ENCODE peak calls at places on chromosomes 6 and 20, in six cellular contexts. One of them, this sample, is unnamed. For H3K4me1, the result is how much of the 10 kb centered on the place peaks cover.

GRCh38 chr6:10465633-10466499 is 51.0 kb upstream of the TFAP2A start:
- DNase-seq in MM.1S: peak
- DNase-seq in mucosa of descending colon: peak
- DNase-seq in SJSA1: no peak
- DNase-seq in lower lobe of right lung: no peak
- DNase-seq in neural progenitor cell: peak
- DNase-seq in this sample: no peak

GRCh38 chr6:39887692-39888450 is 46.4 kb downstream of the MOCS1 start:
- DNase-seq in MM.1S: no peak
- DNase-seq in mucosa of descending colon: peak
- DNase-seq in SJSA1: peak
- DNase-seq in lower lobe of right lung: peak
- DNase-seq in neural progenitor cell: peak
- DNase-seq in this sample: peak

GRCh38 chr6:131488780-131489179 is 84.2 kb upstream of the ARG1 start:
- DNase-seq in MM.1S: no peak
- DNase-seq in mucosa of descending colon: no peak
- DNase-seq in SJSA1: no peak
- DNase-seq in lower lobe of right lung: no peak
- DNase-seq in neural progenitor cell: no peak
- DNase-seq in this sample: no peak

GRCh38 chr6:42679358-42679757 is 43.0 kb downstream of the PRPH2 start:
- DNase-seq in MM.1S: no peak
- DNase-seq in mucosa of descending colon: no peak
- DNase-seq in SJSA1: no peak
- DNase-seq in lower lobe of right lung: no peak
- DNase-seq in neural progenitor cell: no peak
- DNase-seq in this sample: no peak

GRCh38 chr6:168355716-168356522 is 36.3 kb upstream of the DACT2 start:
- DNase-seq in MM.1S: no peak
- DNase-seq in mucosa of descending colon: peak
- DNase-seq in SJSA1: no peak
- DNase-seq in lower lobe of right lung: no peak
- DNase-seq in neural progenitor cell: peak
- DNase-seq in this sample: peak

GRCh38 chr6:78157606-78158005 is 504.8 kb downstream of the MEI4 start:
- DNase-seq in MM.1S: no peak
- DNase-seq in mucosa of descending colon: no peak
- DNase-seq in SJSA1: no peak
- DNase-seq in lower lobe of right lung: no peak
- DNase-seq in neural progenitor cell: no peak
- DNase-seq in this sample: no peak

GRCh38 chr6:72956272-72956671 is 269.0 kb downstream of the KHDC1L start:
- DNase-seq in MM.1S: no peak
- DNase-seq in mucosa of descending colon: no peak
- DNase-seq in SJSA1: no peak
- DNase-seq in lower lobe of right lung: no peak
- DNase-seq in neural progenitor cell: no peak
- DNase-seq in this sample: no peak

GRCh38 chr6:12113190-12113578 is 101.1 kb downstream of the HIVEP1 start:
- DNase-seq in MM.1S: no peak
- DNase-seq in mucosa of descending colon: no peak
- DNase-seq in SJSA1: peak
- DNase-seq in lower lobe of right lung: no peak
- DNase-seq in neural progenitor cell: no peak
- DNase-seq in this sample: no peak

GRCh38 chr20:58261660-58262059 is 33.2 kb upstream of the ANKRD60 start:
- DNase-seq in MM.1S: no peak
- DNase-seq in mucosa of descending colon: no peak
- DNase-seq in SJSA1: no peak
- DNase-seq in lower lobe of right lung: no peak
- DNase-seq in neural progenitor cell: no peak
- DNase-seq in this sample: no peak

GRCh38 chr6:51813904-51814303 is 273.5 kb downstream of the PKHD1 start:
- DNase-seq in MM.1S: no peak
- DNase-seq in mucosa of descending colon: no peak
- DNase-seq in SJSA1: no peak
- DNase-seq in lower lobe of right lung: no peak
- DNase-seq in neural progenitor cell: no peak
- DNase-seq in this sample: no peak

GRCh38 chr20:8790442-8791074 is 278.3 kb upstream of the PLCB4 start:
- DNase-seq in MM.1S: peak
- DNase-seq in mucosa of descending colon: peak
- DNase-seq in SJSA1: peak
- DNase-seq in lower lobe of right lung: no peak
- DNase-seq in neural progenitor cell: peak
- DNase-seq in this sample: no peak

GRCh38 chr20:45359406-45360148 is 3.4 kb upstream of the SYS1 start:
- DNase-seq in MM.1S: no peak
- DNase-seq in mucosa of descending colon: no peak
- DNase-seq in SJSA1: peak
- DNase-seq in lower lobe of right lung: no peak
- DNase-seq in neural progenitor cell: peak
- DNase-seq in this sample: no peak

GRCh38 chr6:21317634-21318033 is 275.9 kb upstream of the SOX4 start:
- DNase-seq in MM.1S: no peak
- DNase-seq in mucosa of descending colon: no peak
- DNase-seq in SJSA1: no peak
- DNase-seq in lower lobe of right lung: no peak
- DNase-seq in neural progenitor cell: no peak
- DNase-seq in this sample: no peak

GRCh38 chr6:84013931-84014330 is 19.6 kb upstream of the MRAP2 start:
- DNase-seq in MM.1S: no peak
- DNase-seq in mucosa of descending colon: no peak
- DNase-seq in SJSA1: no peak
- DNase-seq in lower lobe of right lung: no peak
- DNase-seq in neural progenitor cell: no peak
- DNase-seq in this sample: no peak

GRCh38 chr20:11057624-11058023 is 383.8 kb upstream of the JAG1 start:
- DNase-seq in MM.1S: no peak
- DNase-seq in mucosa of descending colon: no peak
- DNase-seq in SJSA1: no peak
- DNase-seq in lower lobe of right lung: no peak
- DNase-seq in neural progenitor cell: no peak
- DNase-seq in this sample: no peak

GRCh38 chr6:111674413-111674812 is 68.7 kb upstream of the TRAF3IP2 start:
- DNase-seq in MM.1S: no peak
- DNase-seq in mucosa of descending colon: no peak
- DNase-seq in SJSA1: no peak
- DNase-seq in lower lobe of right lung: no peak
- DNase-seq in neural progenitor cell: no peak
- DNase-seq in this sample: no peak

GRCh38 chr6:32945106-32945761 is 4.4 kb upstream of the HLA-DMB start:
- DNase-seq in MM.1S: no peak
- DNase-seq in mucosa of descending colon: peak
- DNase-seq in SJSA1: no peak
- DNase-seq in lower lobe of right lung: no peak
- DNase-seq in neural progenitor cell: no peak
- DNase-seq in this sample: no peak

GRCh38 chr20:58144071-58144470 is 84.4 kb downstream of the ANKRD60 start:
- DNase-seq in MM.1S: no peak
- DNase-seq in mucosa of descending colon: no peak
- DNase-seq in SJSA1: no peak
- DNase-seq in lower lobe of right lung: no peak
- DNase-seq in neural progenitor cell: no peak
- DNase-seq in this sample: no peak

DNA sequence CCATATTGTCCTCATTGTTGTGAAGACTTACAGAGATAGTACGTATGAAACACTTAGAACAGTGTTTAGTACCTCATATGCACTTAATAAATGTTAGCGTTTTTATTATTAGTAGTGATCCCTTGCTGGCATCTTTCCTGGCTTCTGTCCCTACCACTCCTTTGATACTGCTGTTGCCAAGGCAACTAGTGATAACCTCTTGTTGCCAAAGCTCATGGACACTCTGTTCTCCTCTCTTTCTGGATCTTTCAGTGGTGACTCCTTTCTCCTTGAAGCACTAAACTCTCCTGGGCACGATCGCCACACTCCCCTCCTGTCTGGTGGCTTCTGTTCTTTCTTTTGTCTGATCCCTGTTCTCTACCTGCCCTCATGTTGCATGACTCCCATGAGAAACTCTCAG is 83.5 kb downstream of the FOXO3 start:
- DNase-seq in MM.1S: no peak
- DNase-seq in mucosa of descending colon: no peak
- DNase-seq in SJSA1: no peak
- DNase-seq in lower lobe of right lung: no peak
- DNase-seq in neural progenitor cell: no peak
- DNase-seq in this sample: no peak
- H3K4me1 ChIP-seq in MM.1S: half or more
- H3K4me1 ChIP-seq in mucosa of descending colon: under half
- H3K4me1 ChIP-seq in SJSA1: under half
- H3K4me1 ChIP-seq in lower lobe of right lung: under half
- H3K4me1 ChIP-seq in neural progenitor cell: under half
- H3K4me1 ChIP-seq in this sample: under half

GRCh38 chr6:27694547-27694874 is 217.7 kb downstream of the OR2B2 start:
- DNase-seq in MM.1S: no peak
- DNase-seq in mucosa of descending colon: no peak
- DNase-seq in SJSA1: no peak
- DNase-seq in lower lobe of right lung: no peak
- DNase-seq in neural progenitor cell: no peak
- DNase-seq in this sample: no peak
- H3K4me3 ChIP-seq in MM.1S: no peak
- H3K4me3 ChIP-seq in mucosa of descending colon: no peak
- H3K4me3 ChIP-seq in SJSA1: no peak
- H3K4me3 ChIP-seq in lower lobe of right lung: peak
- H3K4me3 ChIP-seq in neural progenitor cell: peak
- H3K4me3 ChIP-seq in this sample: peak

GRCh38 chr6:139277161-139277560 is 14.6 kb downstream of the TXLNB start:
- DNase-seq in MM.1S: no peak
- DNase-seq in mucosa of descending colon: no peak
- DNase-seq in SJSA1: no peak
- DNase-seq in lower lobe of right lung: no peak
- DNase-seq in neural progenitor cell: no peak
- DNase-seq in this sample: no peak
- H3K4me1 ChIP-seq in MM.1S: under half
- H3K4me1 ChIP-seq in mucosa of descending colon: under half
- H3K4me1 ChIP-seq in SJSA1: under half
- H3K4me1 ChIP-seq in lower lobe of right lung: under half
- H3K4me1 ChIP-seq in neural progenitor cell: under half
- H3K4me1 ChIP-seq in this sample: under half

GRCh38 chr20:38927902-38928578 is 1.8 kb downstream of the FAM83D start:
- DNase-seq in MM.1S: no peak
- DNase-seq in mucosa of descending colon: peak
- DNase-seq in SJSA1: no peak
- DNase-seq in lower lobe of right lung: no peak
- DNase-seq in neural progenitor cell: no peak
- DNase-seq in this sample: no peak

GRCh38 chr20:38926934-38927616 is 858 bp downstream of the FAM83D start:
- DNase-seq in MM.1S: no peak
- DNase-seq in mucosa of descending colon: no peak
- DNase-seq in SJSA1: peak
- DNase-seq in lower lobe of right lung: no peak
- DNase-seq in neural progenitor cell: no peak
- DNase-seq in this sample: peak

GRCh38 chr20:38930242-38930569 is 4.0 kb downstream of the FAM83D start:
- DNase-seq in MM.1S: no peak
- DNase-seq in mucosa of descending colon: no peak
- DNase-seq in SJSA1: no peak
- DNase-seq in lower lobe of right lung: no peak
- DNase-seq in neural progenitor cell: no peak
- DNase-seq in this sample: no peak

GRCh38 chr20:38924718-38925117 is 1.5 kb upstream of the FAM83D start:
- DNase-seq in MM.1S: no peak
- DNase-seq in mucosa of descending colon: no peak
- DNase-seq in SJSA1: no peak
- DNase-seq in lower lobe of right lung: no peak
- DNase-seq in neural progenitor cell: no peak
- DNase-seq in this sample: no peak

DNA sequence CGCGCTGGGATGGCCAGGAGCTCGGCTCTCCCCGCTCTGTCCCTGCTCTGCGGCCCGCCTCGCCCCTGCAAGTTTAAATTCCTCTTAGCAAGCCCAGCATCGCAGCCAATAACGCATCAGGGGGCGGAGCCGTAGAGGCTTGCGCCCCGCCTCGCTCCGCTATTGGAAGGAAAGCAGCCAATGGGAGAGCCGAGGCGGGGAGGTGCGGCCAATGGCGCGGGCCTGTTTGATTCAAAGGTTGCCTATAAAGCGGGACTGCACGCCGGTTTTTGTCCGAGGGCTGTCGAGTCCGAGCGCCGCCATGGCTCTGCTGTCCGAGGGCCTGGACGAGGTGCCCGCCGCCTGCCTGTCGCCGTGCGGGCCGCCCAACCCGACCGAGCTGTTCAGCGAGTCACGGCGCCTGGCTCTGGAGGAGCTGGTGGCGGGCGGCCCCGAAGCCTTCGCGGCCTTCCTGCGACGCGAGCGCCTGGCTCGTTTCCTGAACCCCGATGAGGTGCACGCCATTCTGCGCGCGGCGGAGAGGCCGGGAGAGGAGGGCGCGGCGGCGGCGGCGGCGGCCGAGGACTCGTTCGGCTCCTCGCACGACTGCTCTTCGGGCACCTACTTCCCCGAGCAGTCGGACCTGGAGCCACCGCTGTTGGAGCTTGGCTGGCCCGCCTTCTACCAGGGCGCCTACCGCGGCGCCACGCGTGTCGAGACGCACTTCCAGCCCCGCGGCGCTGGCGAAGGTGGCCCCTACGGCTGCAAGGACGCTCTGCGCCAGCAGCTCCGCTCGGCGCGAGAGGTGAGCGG is at the start of gene FAM83D:
- DNase-seq in MM.1S: peak
- DNase-seq in mucosa of descending colon: peak
- DNase-seq in SJSA1: peak
- DNase-seq in lower lobe of right lung: peak
- DNase-seq in neural progenitor cell: peak
- DNase-seq in this sample: peak
- H3K4me3 ChIP-seq in MM.1S: peak
- H3K4me3 ChIP-seq in mucosa of descending colon: peak
- H3K4me3 ChIP-seq in SJSA1: peak
- H3K4me3 ChIP-seq in lower lobe of right lung: peak
- H3K4me3 ChIP-seq in neural progenitor cell: peak
- H3K4me3 ChIP-seq in this sample: peak

GRCh38 chr6:48866681-48867080 is 596.4 kb downstream of the MMUT start:
- DNase-seq in MM.1S: no peak
- DNase-seq in mucosa of descending colon: no peak
- DNase-seq in SJSA1: no peak
- DNase-seq in lower lobe of right lung: no peak
- DNase-seq in neural progenitor cell: no peak
- DNase-seq in this sample: no peak

GRCh38 chr6:48869595-48869994 is 593.5 kb downstream of the MMUT start:
- DNase-seq in MM.1S: no peak
- DNase-seq in mucosa of descending colon: no peak
- DNase-seq in SJSA1: no peak
- DNase-seq in lower lobe of right lung: no peak
- DNase-seq in neural progenitor cell: no peak
- DNase-seq in this sample: no peak
- H3K4me1 ChIP-seq in MM.1S: under half
- H3K4me1 ChIP-seq in mucosa of descending colon: under half
- H3K4me1 ChIP-seq in SJSA1: under half
- H3K4me1 ChIP-seq in lower lobe of right lung: under half
- H3K4me1 ChIP-seq in neural progenitor cell: under half
- H3K4me1 ChIP-seq in this sample: under half